ENCODE peak calls at places on chromosomes 2 and 18, in seven cellular contexts. R is K562, C is stomach, L is GM23248, P is aorta, W is neuronal stem cell, X is neural progenitor cell. M is an unnamed sample. For H3K9me3 and H3K36me3, the result is how much of the 10 kb centered on the place peaks cover.

GRCh38 chr2:81876628-81877027 is 1572.1 kb upstream of the LRRTM1 start:
- DNase-seq in P (no peak), L (no peak), C (no peak), R (no peak), X (no peak), W (no peak), M (no peak)

GRCh38 chr2:3463156-3463835 is 56.0 kb downstream of the ADI1 start:
- DNase-seq in W (no peak), L (no peak), X (no peak), R (no peak), P (no peak), C (no peak), M (no peak)

GRCh38 chr2:223093436-223093839 is 41.4 kb downstream of the KCNE4 start:
- DNase-seq in P (peak), C (no peak), L (peak), X (no peak), R (no peak), W (no peak), M (no peak)

GRCh38 chr2:160073284-160073888 is 11.0 kb upstream of the PLA2R1 start:
- DNase-seq in P (no peak), X (no peak), W (no peak), C (no peak), R (no peak), L (no peak), M (no peak)

GRCh38 chr2:42978175-42978886 is 185.9 kb upstream of the HAAO start:
- DNase-seq in P (no peak), L (no peak), X (no peak), C (no peak), R (no peak), W (no peak), M (no peak)

GRCh38 chr2:71156531-71156930 is 26.1 kb downstream of the MPHOSPH10 start:
- DNase-seq in P (no peak), L (peak), W (no peak), R (no peak), C (no peak), X (no peak), M (no peak)

GRCh38 chr2:187994464-187995331 is 297.0 kb upstream of the GULP1 start:
- DNase-seq in W (no peak), R (no peak), L (peak), C (no peak), P (no peak), X (no peak), M (no peak)

GRCh38 chr2:219552382-219553167 is 8.7 kb downstream of the TMEM198 start:
- DNase-seq in W (peak), P (peak), X (peak), L (peak), R (peak), C (peak), M (peak)

GRCh38 chr2:48551548-48551947 is 21.6 kb downstream of the STON1 start:
- DNase-seq in L (peak), R (no peak), P (no peak), C (no peak), W (no peak), X (no peak), M (no peak)

GRCh38 chr2:236507393-236508085 is 62.1 kb upstream of the ACKR3 start:
- DNase-seq in X (peak), P (peak), W (no peak), R (peak), L (peak), C (peak), M (peak)

GRCh38 chr2:237944302-237944701 is 22.5 kb upstream of the UBE2F start:
- DNase-seq in W (no peak), P (no peak), X (no peak), R (no peak), L (no peak), C (no peak), M (no peak)

DNA sequence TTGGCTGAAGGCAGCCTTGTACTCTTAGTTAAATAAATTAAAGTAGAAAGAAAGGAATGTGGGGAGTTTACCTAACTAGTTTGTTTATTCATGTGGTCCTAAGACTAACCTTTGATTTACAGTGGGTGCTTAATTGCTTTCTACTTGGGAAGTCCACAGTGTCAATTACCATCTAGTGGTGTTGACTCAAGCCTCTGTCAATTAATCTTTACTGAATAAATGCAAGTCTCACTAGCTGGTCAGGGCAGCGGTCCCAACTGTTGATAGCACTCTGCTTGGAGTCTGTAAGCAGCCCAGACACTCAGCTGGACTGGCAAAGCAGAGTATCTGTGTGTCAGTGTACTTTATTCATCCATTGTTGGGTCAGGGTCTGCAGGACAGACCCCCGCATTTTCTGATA is 15.8 kb downstream of the ZNF514 start:
- DNase-seq in C (no peak), P (no peak), L (no peak), X (no peak), W (no peak), R (no peak), M (no peak)
- H3K9me3 ChIP-seq in C (half or more), P (under half), L (under half), X (under half), W (under half), R (under half), M (under half)

DNA sequence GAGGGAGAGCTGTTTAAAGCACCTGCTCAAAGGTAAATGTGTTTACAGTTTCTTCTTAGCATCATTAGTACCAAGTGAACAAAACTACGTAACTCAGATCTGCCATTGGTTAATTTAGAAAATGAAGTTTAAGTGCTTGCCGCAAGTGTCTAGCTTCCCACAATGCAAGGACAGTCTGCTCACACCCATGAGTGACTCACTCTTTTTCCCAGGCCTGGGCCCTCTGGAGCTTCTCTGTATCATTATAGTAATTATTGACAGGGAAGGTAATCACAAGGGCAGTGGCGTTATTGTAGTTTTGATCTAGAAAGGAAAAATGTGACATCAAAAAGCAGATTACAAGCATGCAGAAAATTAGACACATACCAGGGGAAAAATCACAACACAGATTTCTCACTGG is 38.5 kb downstream of the NPC1 start:
- DNase-seq in X (no peak), C (no peak), L (peak), R (no peak), W (no peak), P (no peak), M (no peak)
- H3K36me3 ChIP-seq in X (under half), C (half or more), L (under half), R (half or more), W (under half), P (under half), M (half or more)

GRCh38 chr2:95332036-95332435 is 34.9 kb downstream of the KCNIP3 start:
- DNase-seq in W (no peak), L (no peak), X (no peak), P (peak), R (no peak), C (no peak), M (no peak)

GRCh38 chr2:95329891-95330822 is 33.0 kb downstream of the KCNIP3 start:
- DNase-seq in L (no peak), X (no peak), W (no peak), P (no peak), C (no peak), R (no peak), M (no peak)

GRCh38 chr2:95329401-95329800 is 32.3 kb downstream of the KCNIP3 start:
- DNase-seq in L (no peak), W (no peak), P (no peak), C (no peak), X (no peak), R (no peak), M (no peak)

GRCh38 chr2:95331606-95332005 is 34.5 kb downstream of the KCNIP3 start:
- DNase-seq in R (no peak), W (no peak), X (no peak), P (peak), C (no peak), L (no peak), M (no peak)

GRCh38 chr2:95330939-95331338 is 33.8 kb downstream of the KCNIP3 start:
- DNase-seq in R (no peak), P (peak), W (no peak), C (no peak), L (no peak), X (no peak), M (no peak)
- H3K9me3 ChIP-seq in R (under half), P (under half), W (under half), C (under half), L (under half), X (under half), M (under half)

DNA sequence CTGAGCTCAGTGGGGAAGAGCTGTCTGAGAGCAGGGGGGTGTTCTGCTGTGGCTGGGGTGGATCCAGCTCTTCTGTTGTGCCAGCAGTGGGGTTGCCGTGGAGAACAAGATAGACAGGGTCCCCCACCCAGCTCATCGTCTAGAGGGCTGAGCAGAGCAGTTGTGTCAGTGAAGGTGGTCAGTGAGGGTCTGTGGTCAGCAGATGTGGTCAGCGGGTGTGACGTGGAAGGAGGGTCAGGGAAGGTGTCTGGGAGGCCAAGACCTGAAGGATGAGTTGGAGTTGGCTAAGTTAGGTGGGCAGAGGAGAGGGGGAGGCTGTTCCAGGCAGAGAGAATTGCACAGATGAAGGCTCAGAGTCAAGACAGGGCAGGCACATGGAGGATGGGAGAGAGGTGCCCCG is 103.1 kb downstream of the DGKD start:
- DNase-seq in X (no peak), W (no peak), L (no peak), R (no peak), C (no peak), P (peak), M (no peak)
- H3K36me3 ChIP-seq in X (under half), W (under half), L (under half), R (half or more), C (half or more), P (under half), M (half or more)

GRCh38 chr18:62514570-62514969 is 8.3 kb upstream of the ZCCHC2 start:
- DNase-seq in R (no peak), C (no peak), P (no peak), W (no peak), L (no peak), X (no peak), M (no peak)
- H3K9me3 ChIP-seq in R (under half), C (under half), P (under half), W (under half), L (under half), X (under half), M (under half)

M was measured in esophagus muscularis mucosa.